ENCODE peak calls at places on chromosomes 3 and 15, in nine cellular contexts. R is CD8-positive, alpha-beta T cell; N is adrenal gland; L is body of pancreas; P is uterus; B is A549; X is mammary epithelial cell; T is mesenchymal stem cell; S is OCI-LY7. F is an unnamed sample.

GRCh38 chr3:189238071-189238470 is 66.3 kb downstream of the TPRG1 start:
- DNase-seq in S (no peak), X (no peak), N (no peak), T (no peak), R (no peak), P (no peak), B (no peak), L (no peak), F (no peak)

GRCh38 chr3:62174116-62174515 is 199.2 kb downstream of the FEZF2 start:
- DNase-seq in R (no peak), P (no peak), B (no peak), T (no peak), N (no peak), L (no peak), S (no peak), X (no peak), F (no peak)

GRCh38 chr3:194496217-194496881 is 9.5 kb upstream of the ATP13A3 start:
- DNase-seq in B (no peak), P (no peak), N (no peak), S (no peak), R (no peak), L (no peak), T (no peak), X (peak; percentile 28), F (no peak)

GRCh38 chr15:73325191-73325980 is 43.4 kb downstream of the HCN4 start:
- DNase-seq in T (no peak), N (no peak), P (no peak), R (no peak), X (no peak), S (peak; percentile 8), L (no peak), B (peak; percentile 25), F (no peak)

GRCh38 chr15:72902245-72902928 is 118.8 kb upstream of the ADPGK start:
- DNase-seq in P (no peak), T (peak; percentile 92), N (peak; percentile 28), R (no peak), L (peak; percentile 40), S (no peak), X (no peak), B (no peak), F (no peak)

GRCh38 chr3:182979103-182979697 is 1.1 kb downstream of the DCUN1D1 start:
- DNase-seq in X (peak; percentile 21), R (no peak), T (peak; percentile 25), B (no peak), P (no peak), S (peak; percentile 17), N (no peak), L (no peak), F (no peak)

GRCh38 chr15:70504305-70504951 is 258.9 kb downstream of the UACA start:
- DNase-seq in R (no peak), L (peak; percentile 44), N (peak; percentile 70), X (peak; percentile 67), P (peak; percentile 41), S (peak; percentile 93), T (peak; percentile 71), B (peak; percentile 73), F (no peak)

GRCh38 chr3:154656496-154656895 is 226.5 kb upstream of the GPR149 start:
- DNase-seq in L (no peak), S (no peak), T (no peak), R (no peak), X (no peak), B (no peak), N (no peak), P (no peak), F (no peak)

GRCh38 chr3:102090646-102091045 is 241.3 kb downstream of the NFKBIZ start:
- DNase-seq in X (no peak), L (no peak), R (no peak), B (peak; percentile 55), S (no peak), N (no peak), P (no peak), T (peak; percentile 79), F (no peak)

GRCh38 chr3:179063945-179064560 is 7.6 kb downstream of the ZMAT3 start:
- DNase-seq in N (no peak), P (no peak), T (peak; percentile 93), S (no peak), X (peak; percentile 85), L (no peak), B (no peak), R (no peak), F (no peak)

GRCh38 chr3:115272036-115272824 is 125.1 kb upstream of the ZBTB20 start:
- DNase-seq in S (no peak), X (peak; percentile 11), N (peak; percentile 54), T (peak; percentile 80), L (no peak), R (no peak), B (peak; percentile 17), P (no peak), F (no peak)

GRCh38 chr3:194023501-194024280 is 112.3 kb upstream of the HES1 start:
- DNase-seq in T (no peak), B (no peak), R (no peak), P (no peak), N (no peak), L (peak; percentile 23), X (no peak), S (no peak), F (no peak)

GRCh38 chr15:65791335-65792129 is 561 bp downstream of the DENND4A start:
- DNase-seq in R (no peak), X (no peak), N (peak; percentile 83), S (peak; percentile 58), B (peak; percentile 60), T (peak; percentile 61), P (peak; percentile 79), L (peak; percentile 88), F (peak; percentile 2)

DNA sequence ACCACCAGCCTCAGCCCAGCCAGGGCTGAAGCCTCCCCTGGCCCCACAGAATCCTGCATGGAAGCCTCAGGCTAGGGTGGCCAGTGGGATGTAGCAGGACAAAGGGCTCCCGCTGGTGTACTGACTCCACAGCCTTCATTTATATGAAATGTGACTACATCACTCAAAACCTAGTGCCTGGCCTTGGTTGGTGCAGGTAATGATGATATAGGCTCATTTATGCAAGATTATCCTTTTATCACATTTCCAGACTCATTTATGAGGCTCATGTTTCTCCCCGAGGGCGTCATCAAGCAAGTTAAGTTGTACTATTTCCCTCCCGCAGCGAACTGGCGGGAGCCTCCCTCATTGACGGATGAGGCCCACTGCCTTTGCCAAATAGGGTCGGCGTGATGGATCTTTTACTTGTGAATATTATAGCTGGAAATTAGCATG is 179.1 kb upstream of the SMAD3 start:
- DNase-seq in N (peak; percentile 14), R (no peak), T (no peak), B (no peak), P (no peak), L (no peak), S (no peak), X (no peak), F (no peak)
- H3K27ac ChIP-seq in N (no peak overlapping the region), R (no peak overlapping the region), T (no peak overlapping the region), B (no peak overlapping the region), P (no peak overlapping the region), L (no peak overlapping the region), S (no peak overlapping the region), X (no peak overlapping the region), F (no peak overlapping the region)

GRCh38 chr3:73623316-73623715 is 1.4 kb downstream of the PDZRN3 start:
- DNase-seq in S (no peak), T (peak; percentile 36), B (no peak), N (no peak), P (no peak), X (no peak), L (peak; percentile 46), R (no peak), F (no peak)
- H3K4me3 ChIP-seq in S (no peak overlapping the region), T (peak overlapping the region; percentile 92), B (no peak overlapping the region), N (peak overlapping the region; percentile 28), P (peak overlapping the region; percentile 92), X (no peak overlapping the region), L (peak overlapping the region; percentile 4), R (no peak overlapping the region), F (no peak overlapping the region)

DNA sequence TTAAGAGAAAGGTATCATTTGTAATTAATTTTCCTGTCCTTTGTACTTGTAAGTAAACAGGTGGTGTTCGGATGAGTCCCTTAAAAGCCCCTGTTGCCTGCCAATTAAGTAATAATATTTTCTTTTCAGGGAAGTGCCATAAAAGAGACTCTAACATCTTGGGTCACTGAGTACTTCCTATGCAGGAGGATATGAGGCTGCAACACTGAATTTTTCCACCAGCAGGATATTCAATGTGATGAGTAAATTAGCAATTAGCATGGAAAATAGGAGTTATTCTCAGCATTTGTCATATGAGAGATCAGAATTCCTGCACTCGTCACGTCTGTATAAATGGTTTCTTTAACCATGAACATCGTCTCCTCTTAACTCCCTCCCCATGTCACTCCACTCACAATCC is 45.4 kb downstream of the WWTR1 start:
- DNase-seq in T (no peak), X (no peak), P (no peak), N (no peak), R (no peak), L (no peak), S (no peak), B (no peak), F (no peak)
- H3K4me1 ChIP-seq in T (peaks cover 10% of the 10 kb centered on the region), X (no peaks in the 10 kb centered on the region), P (no peaks in the 10 kb centered on the region), N (peaks cover 14% of the 10 kb centered on the region), R (no peaks in the 10 kb centered on the region), L (peaks cover 11% of the 10 kb centered on the region), S (no peaks in the 10 kb centered on the region), B (peaks cover 93% of the 10 kb centered on the region), F (no peaks in the 10 kb centered on the region)

DNA sequence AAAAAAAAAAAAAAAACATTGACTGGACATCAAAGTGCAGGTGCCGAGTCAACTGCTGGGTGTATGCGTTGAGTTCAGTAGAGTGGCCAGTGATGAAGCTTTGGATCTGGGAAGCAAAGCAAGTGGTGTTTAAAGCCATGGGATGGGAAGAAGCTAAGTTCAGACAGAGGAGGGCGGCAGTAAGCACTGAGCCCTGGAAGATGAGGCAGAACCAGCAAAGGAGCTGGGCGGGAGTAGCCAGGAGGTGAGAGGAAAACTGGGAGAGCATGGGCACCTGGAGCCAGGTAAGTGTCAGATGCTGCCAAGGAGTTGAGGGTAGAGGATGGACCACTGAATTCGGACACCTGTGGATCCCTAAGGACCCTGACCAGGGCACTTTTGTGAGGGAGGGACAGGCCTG is 11.4 kb upstream of the GNAI2 start:
- DNase-seq in N (no peak), T (no peak), L (no peak), S (no peak), R (no peak), X (no peak), B (no peak), P (no peak), F (no peak)
- H3K27ac ChIP-seq in N (no peak overlapping the region), T (no peak overlapping the region), L (no peak overlapping the region), S (no peak overlapping the region), R (no peak overlapping the region), X (no peak overlapping the region), B (no peak overlapping the region), P (no peak overlapping the region), F (no peak overlapping the region)

DNA sequence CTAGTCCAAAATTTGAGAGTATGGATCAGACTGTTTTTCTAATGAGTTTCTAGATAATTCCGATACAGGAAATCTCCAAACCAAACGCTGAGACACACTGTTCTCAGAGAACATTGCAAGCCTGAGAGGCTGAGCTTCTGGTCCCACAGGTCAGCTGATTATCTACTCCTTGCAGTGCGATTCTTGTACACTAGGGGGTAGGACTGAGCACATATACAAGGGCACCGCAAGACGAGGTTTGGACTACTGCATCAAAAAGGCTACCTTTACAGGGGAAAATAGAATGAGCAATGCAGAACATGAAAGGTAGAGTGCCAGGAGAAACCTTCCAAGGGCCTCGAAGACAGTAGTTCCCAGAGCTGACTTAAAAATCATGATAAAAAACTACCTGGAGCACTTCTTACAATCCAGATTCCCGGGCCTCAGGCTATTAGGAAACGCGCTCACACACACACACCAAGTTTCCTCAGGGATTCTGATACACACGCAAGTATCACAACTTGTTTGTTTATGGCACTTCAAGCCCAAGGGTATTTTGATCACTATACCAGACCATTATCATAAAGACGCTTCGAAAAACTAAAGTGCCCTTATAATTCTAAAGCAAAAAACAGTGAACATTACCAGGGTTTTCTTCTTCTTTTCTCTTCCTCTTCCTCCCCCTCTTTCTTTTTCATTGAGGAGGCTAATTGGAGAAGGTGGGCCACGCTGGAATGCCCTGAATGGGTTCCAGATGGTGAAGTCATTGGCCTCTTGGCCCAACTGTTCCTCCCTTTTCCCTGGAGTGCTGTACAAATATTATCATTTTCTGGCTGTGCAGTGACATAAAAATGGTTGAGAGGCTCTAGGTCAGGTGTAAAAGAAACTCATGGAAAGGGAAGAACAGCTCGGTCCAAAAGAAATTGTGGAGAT is 61.8 kb downstream of the SLC12A8 start:
- DNase-seq in S (peak; percentile 68), B (peak; percentile 71), T (no peak), R (no peak), N (peak; percentile 79), L (peak; percentile 59), X (no peak), P (no peak), F (peak; percentile 72)
- H3K4me3 ChIP-seq in S (no peak overlapping the region), B (no peak overlapping the region), T (peak overlapping the region; percentile 15), R (no peak overlapping the region), N (no peak overlapping the region), L (no peak overlapping the region), X (no peak overlapping the region), P (no peak overlapping the region), F (no peak overlapping the region)

F was measured in iPS DF 6.9.